ENCODE peak calls at places on chromosome 19, in ten cellular contexts. C, B, L, U, M, A, D, I, O and T are unnamed samples.

GRCh38 chr19:46373573-46374359 is 26.9 kb downstream of the PPP5C start:
- DNase-seq in B (peak; percentile 88), O (no peak), L (peak; percentile 68), C (no peak), D (peak; percentile 98), I (no peak), M (peak; percentile 100), A (no peak), U (no peak), T (no peak)

GRCh38 chr19:14979498-14980255 is at the start of gene SLC1A6:
- DNase-seq in M (no peak), A (no peak), I (peak; percentile 78), O (no peak), B (no peak), U (no peak), D (no peak), L (no peak), C (peak; percentile 22), T (no peak)

GRCh38 chr19:55452381-55453325 is 8.8 kb downstream of the ISOC2 start:
- DNase-seq in D (peak; percentile 56), B (peak; percentile 66), M (peak; percentile 70), I (peak; percentile 90), C (peak; percentile 73), O (peak; percentile 67), L (peak; percentile 75), A (no peak), U (no peak), T (no peak)

GRCh38 chr19:29413435-29413834 is 112.4 kb upstream of the VSTM2B start:
- DNase-seq in B (no peak), C (no peak), M (no peak), I (no peak), D (no peak), A (no peak), L (no peak), O (no peak), U (no peak), T (no peak)

GRCh38 chr19:9793051-9793591 is 24.6 kb upstream of the ZNF846 start:
- DNase-seq in U (peak; percentile 53), C (no peak), A (no peak), D (peak; percentile 68), O (no peak), L (peak; percentile 45), M (peak; percentile 65), B (no peak), I (no peak), T (no peak)

GRCh38 chr19:11861301-11861700 is 12.8 kb downstream of the ZNF439 start:
- DNase-seq in B (no peak), O (no peak), A (no peak), I (no peak), D (no peak), L (no peak), M (no peak), C (no peak), U (no peak), T (no peak)

GRCh38 chr19:41977916-41978315 is 16.1 kb downstream of the ATP1A3 start:
- DNase-seq in M (no peak), I (no peak), B (no peak), L (no peak), D (no peak), U (no peak), O (no peak), A (no peak), C (no peak), T (no peak)

GRCh38 chr19:48461982-48462655 is 6.7 kb downstream of the KCNJ14 start:
- DNase-seq in B (no peak), U (no peak), D (no peak), M (no peak), C (no peak), L (no peak), O (no peak), A (no peak), I (no peak), T (no peak)

GRCh38 chr19:29881386-29881785 is 60.7 kb upstream of the URI1 start:
- DNase-seq in U (no peak), D (no peak), C (no peak), O (no peak), B (no peak), M (no peak), I (no peak), A (no peak), L (peak; percentile 14), T (no peak)

GRCh38 chr19:28239270-28239669 is 973.7 kb downstream of the UQCRFS1 start:
- DNase-seq in C (peak; percentile 11), M (no peak), B (no peak), I (peak; percentile 61), U (no peak), O (no peak), D (peak; percentile 5), L (no peak), A (no peak), T (no peak)

GRCh38 chr19:48413879-48414623 is 20.6 kb downstream of the GRIN2D start:
- DNase-seq in B (no peak), D (peak; percentile 5), O (no peak), U (no peak), I (no peak), L (no peak), M (peak; percentile 38), C (no peak), A (no peak), T (no peak)

GRCh38 chr19:12840091-12841079 is 2.1 kb downstream of the MAST1 start:
- DNase-seq in B (no peak), M (peak; percentile 28), D (peak; percentile 83), U (no peak), L (peak; percentile 84), O (peak; percentile 57), I (peak; percentile 98), A (no peak), C (peak; percentile 66), T (peak; percentile 69)

GRCh38 chr19:30421571-30421970 is 49.4 kb downstream of the ZNF536 start:
- DNase-seq in C (no peak), I (no peak), D (no peak), U (no peak), M (no peak), O (no peak), A (no peak), B (no peak), L (no peak), T (no peak)

GRCh38 chr19:30037835-30038234 is 95.8 kb downstream of the URI1 start:
- DNase-seq in B (no peak), A (no peak), I (no peak), D (no peak), C (no peak), O (no peak), L (no peak), M (no peak), U (no peak), T (no peak)

GRCh38 chr19:49427855-49428546 is 2.8 kb downstream of the GFY start:
- DNase-seq in I (peak; percentile 70), O (no peak), A (no peak), M (peak; percentile 19), L (no peak), D (no peak), U (no peak), C (no peak), B (peak; percentile 62), T (peak; percentile 50)

GRCh38 chr19:51354742-51355148 is 11.4 kb downstream of the ETFB start:
- DNase-seq in C (peak; percentile 67), D (no peak), L (peak; percentile 70), B (no peak), A (no peak), O (peak; percentile 52), I (peak; percentile 71), M (no peak), U (no peak), T (no peak)

GRCh38 chr19:7004313-7004931 is 16.8 kb downstream of the MBD3L2B start:
- DNase-seq in A (no peak), C (peak; percentile 10), M (no peak), I (peak; percentile 4), B (peak; percentile 29), U (no peak), L (peak; percentile 27), O (no peak), D (no peak), T (no peak)

GRCh38 chr19:53812335-53812734 is 11.8 kb downstream of the NLRP12 start:
- DNase-seq in O (no peak), I (no peak), U (no peak), A (no peak), L (no peak), M (no peak), C (no peak), D (no peak), B (no peak), T (no peak)

GRCh38 chr19:43789029-43789428 is 8.3 kb upstream of the KCNN4 start:
- DNase-seq in D (peak; percentile 60), A (no peak), O (no peak), I (peak; percentile 60), B (no peak), M (no peak), C (no peak), U (no peak), L (no peak), T (no peak)

GRCh38 chr19:50214699-50215543 is 11.5 kb downstream of the MYH14 start:
- DNase-seq in I (peak; percentile 28), B (no peak), A (no peak), M (peak; percentile 98), U (no peak), L (no peak), C (no peak), D (peak; percentile 86), O (peak; percentile 73), T (no peak)

GRCh38 chr19:7871280-7871529 is 3.0 kb downstream of the PRR36 start:
- DNase-seq in C (no peak), B (peak; percentile 58), D (no peak), A (no peak), M (no peak), I (no peak), U (no peak), O (no peak), L (no peak), T (peak; percentile 68)

GRCh38 chr19:2609389-2610116 is 92.9 kb downstream of the GNG7 start:
- DNase-seq in D (no peak), B (no peak), C (no peak), U (no peak), L (no peak), M (no peak), O (no peak), I (no peak), A (no peak), T (no peak)
- TF ChIP-seq CTCF in D (no peak), B (no peak), C (no peak), U (no peak), L (no peak), M (no peak), O (no peak), I (no peak), A (no peak), T (peak; percentile 18)

GRCh38 chr19:5131031-5131865 is 162.3 kb downstream of the KDM4B start:
- DNase-seq in A (no peak), M (peak; percentile 65), O (no peak), L (no peak), U (no peak), C (no peak), B (no peak), D (peak; percentile 16), I (no peak), T (peak; percentile 90)
- TF ChIP-seq CTCF in A (no peak), M (no peak), O (no peak), L (peak; percentile 6), U (no peak), C (no peak), B (no peak), D (no peak), I (no peak), T (peak; percentile 39)

GRCh38 chr19:22622901-22623840 is 11.0 kb upstream of the ZNF492 start:
- DNase-seq in A (no peak), C (no peak), I (no peak), L (no peak), U (no peak), M (peak; percentile 26), O (no peak), D (no peak), B (no peak), T (no peak)
- TF ChIP-seq CTCF in A (no peak), C (no peak), I (no peak), L (no peak), U (no peak), M (peak; percentile 26), O (no peak), D (no peak), B (no peak), T (no peak)

GRCh38 chr19:13846533-13847032 is 30.4 kb upstream of the NANOS3 start:
- DNase-seq in M (peak; percentile 57), U (peak; percentile 100), O (no peak), L (peak; percentile 96), C (peak; percentile 67), I (peak; percentile 85), B (peak; percentile 78), A (no peak), D (peak; percentile 85), T (peak; percentile 92)
- TF ChIP-seq CTCF in M (no peak), U (no peak), O (no peak), L (no peak), C (no peak), I (no peak), B (no peak), A (no peak), D (no peak), T (no peak)